ENCODE peak calls at places on chromosomes 7 and 10, in eight cellular contexts. J is OCI-LY7; U is right lobe of liver; A is adipocyte; Y is upper lobe of right lung; V is adrenal gland; X is Panc1; R is CD4-positive, alpha-beta memory T cell. T is an unnamed sample.

GRCh38 chr10:43121444-43121843 is 16.8 kb upstream of the CSGALNACT2 start:
- DNase-seq in X (no peak), A (peak; percentile 29), J (no peak), U (no peak), R (no peak), V (no peak), Y (peak; percentile 67), T (peak; percentile 76)

GRCh38 chr7:1961776-1962276 is 270.9 kb downstream of the MAD1L1 start:
- DNase-seq in X (no peak), V (no peak), A (peak; percentile 60), Y (no peak), R (peak; percentile 82), U (no peak), J (no peak), T (no peak)

GRCh38 chr7:29146082-29146706 is at the start of gene CPVL:
- DNase-seq in V (peak; percentile 71), U (peak; percentile 63), J (no peak), X (no peak), Y (peak; percentile 81), A (no peak), R (no peak), T (peak; percentile 85)

GRCh38 chr10:121324678-121325213 is 273.5 kb downstream of the FGFR2 start:
- DNase-seq in U (no peak), V (no peak), X (no peak), Y (no peak), R (no peak), J (no peak), A (no peak), T (peak; percentile 41)

GRCh38 chr10:85333594-85333993 is 1005.2 kb downstream of the CCSER2 start:
- DNase-seq in V (no peak), Y (no peak), A (no peak), X (no peak), R (no peak), J (no peak), U (no peak), T (no peak)

GRCh38 chr7:90625562-90625961 is 29.4 kb downstream of the CDK14 start:
- DNase-seq in J (no peak), X (no peak), Y (no peak), U (no peak), V (peak; percentile 24), R (no peak), A (peak; percentile 77), T (no peak)

GRCh38 chr7:51123322-51124021 is 193.1 kb downstream of the COBL start:
- DNase-seq in X (peak; percentile 95), V (peak; percentile 78), J (no peak), U (peak; percentile 55), R (peak; percentile 56), Y (no peak), A (peak; percentile 87), T (no peak)

GRCh38 chr7:30816291-30817059 is 45.3 kb downstream of the MINDY4 start:
- DNase-seq in Y (no peak), X (no peak), J (no peak), U (no peak), A (no peak), R (no peak), V (no peak), T (no peak)

GRCh38 chr10:133438711-133439273 is 14.4 kb upstream of the SPRN start:
- DNase-seq in U (no peak), Y (no peak), R (no peak), J (peak; percentile 54), X (peak; percentile 30), A (peak; percentile 37), V (no peak), T (no peak)

GRCh38 chr7:116984917-116985316 is 31.6 kb downstream of the ST7 start:
- DNase-seq in Y (no peak), V (no peak), J (peak; percentile 40), R (no peak), U (no peak), X (no peak), A (peak; percentile 77), T (no peak)

GRCh38 chr10:12526311-12526710 is 177.0 kb downstream of the CAMK1D start:
- DNase-seq in U (no peak), Y (no peak), V (no peak), A (no peak), X (no peak), J (no peak), R (no peak), T (no peak)

GRCh38 chr7:17968791-17969715 is 28.8 kb upstream of the SNX13 start:
- DNase-seq in A (peak; percentile 39), X (no peak), R (no peak), J (no peak), U (no peak), Y (no peak), V (no peak), T (no peak)

GRCh38 chr7:32218741-32219283 is 148.6 kb upstream of the PDE1C start:
- DNase-seq in X (no peak), A (no peak), J (no peak), Y (no peak), U (no peak), R (no peak), V (no peak), T (no peak)

GRCh38 chr10:96579133-96579532 is 7.7 kb downstream of the TM9SF3 start:
- DNase-seq in A (no peak), Y (no peak), J (no peak), R (no peak), X (no peak), U (no peak), V (no peak), T (no peak)

GRCh38 chr10:71971769-71972555 is 7.8 kb downstream of the CHST3 start:
- DNase-seq in V (no peak), Y (no peak), R (no peak), X (no peak), J (no peak), U (no peak), A (no peak), T (no peak)

GRCh38 chr7:81150951-81151361 is 232.1 kb upstream of the SEMA3C start:
- DNase-seq in V (no peak), R (no peak), Y (no peak), A (peak; percentile 20), J (no peak), U (no peak), X (no peak), T (no peak)

GRCh38 chr10:102812213-102812876 is 24.9 kb downstream of the CYP17A1 start:
- DNase-seq in Y (no peak), A (no peak), J (peak; percentile 75), R (no peak), V (no peak), U (no peak), X (no peak), T (no peak)

GRCh38 chr7:152336754-152337368 is 98.9 kb downstream of the KMT2C start:
- DNase-seq in X (peak; percentile 47), A (peak; percentile 55), R (peak; percentile 38), J (peak; percentile 70), V (peak; percentile 29), Y (no peak), U (no peak), T (no peak)

GRCh38 chr7:503575-504111 is 16.0 kb downstream of the PDGFA start:
- DNase-seq in R (no peak), U (peak; percentile 91), J (no peak), X (no peak), A (no peak), V (no peak), Y (peak; percentile 93), T (peak; percentile 90)

GRCh38 chr10:78772986-78773530 is 295.7 kb upstream of the ZMIZ1 start:
- DNase-seq in Y (peak; percentile 36), V (no peak), R (no peak), A (no peak), U (no peak), X (no peak), J (no peak), T (no peak)

DNA sequence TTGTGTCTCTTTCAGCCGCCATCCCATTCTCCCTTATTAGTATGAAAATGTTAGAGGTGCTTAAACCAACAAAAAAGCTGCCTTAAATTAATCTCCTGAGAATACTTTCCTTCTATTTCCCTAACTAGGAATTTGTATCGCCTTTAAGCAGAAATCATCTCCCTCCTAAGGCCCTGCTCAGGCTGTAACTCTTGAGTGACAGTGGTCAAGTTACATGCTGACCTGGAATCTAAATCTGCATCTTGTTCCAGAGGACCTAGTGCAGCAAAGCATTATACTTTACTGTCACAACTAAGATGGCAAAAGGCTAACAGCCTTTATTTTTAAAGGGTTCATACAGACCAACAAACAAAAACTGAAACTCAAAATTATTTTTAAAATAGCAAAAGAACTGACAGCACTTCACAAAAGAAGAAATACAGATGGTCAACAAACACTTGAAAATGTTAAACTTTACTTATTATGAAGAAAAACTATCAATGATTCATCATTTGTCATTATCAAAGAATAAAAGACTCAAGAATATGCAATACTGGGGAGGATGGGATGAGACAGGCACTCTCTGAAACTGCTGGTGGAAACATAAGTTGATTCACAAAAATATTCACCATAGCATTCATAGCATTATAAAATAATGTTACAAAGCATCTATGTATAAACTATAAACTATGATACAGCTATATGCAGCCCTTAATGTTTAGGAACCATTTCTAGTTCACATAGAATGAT is 11.0 kb downstream of the CYREN start:
- DNase-seq in V (no peak), U (no peak), R (no peak), X (no peak), A (peak; percentile 11), J (no peak), Y (no peak), T (no peak)
- H3K4me3 ChIP-seq in V (no peak overlapping the region), U (no peak overlapping the region), R (no peak overlapping the region), X (no peak overlapping the region), A (peak overlapping the region; percentile 37), J (no peak overlapping the region), Y (no peak overlapping the region), T (no peak overlapping the region)

DNA sequence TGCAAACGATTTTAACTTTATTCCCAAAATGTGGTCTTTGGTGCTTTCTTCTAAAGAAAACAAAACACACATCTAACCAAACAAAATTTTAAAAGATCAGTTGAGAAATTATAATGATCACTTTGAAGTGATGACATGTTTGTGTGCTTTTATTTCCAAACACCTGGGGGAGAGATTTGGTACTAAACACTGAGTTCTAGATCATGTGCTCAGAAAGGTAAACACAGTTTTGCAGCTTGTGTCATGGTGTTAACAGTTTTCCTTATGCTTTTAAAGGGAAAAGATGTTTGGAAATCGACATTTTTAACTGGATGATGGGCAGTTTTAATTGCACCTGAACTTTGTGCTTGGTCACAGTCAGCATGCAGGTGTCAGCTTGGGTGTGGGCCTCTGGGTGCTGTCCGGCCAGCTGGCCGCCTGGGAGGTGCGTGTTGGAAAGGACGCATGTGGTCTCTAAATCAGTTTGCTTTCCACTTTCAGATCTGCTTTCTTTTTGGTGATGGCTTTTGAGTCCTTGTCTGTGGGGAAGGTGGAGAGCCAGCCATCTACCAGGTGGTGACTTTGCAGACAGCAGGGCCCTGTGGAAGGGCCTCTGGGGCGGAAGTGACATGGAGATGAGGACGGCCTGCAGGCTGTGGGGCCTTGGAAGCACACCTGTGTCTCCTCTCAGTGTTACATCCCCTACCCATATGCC is 59.2 kb downstream of the WDR37 start:
- DNase-seq in X (no peak), J (peak; percentile 35), U (no peak), R (no peak), Y (no peak), V (no peak), A (no peak), T (peak; percentile 40)
- H3K4me3 ChIP-seq in X (no peak overlapping the region), J (no peak overlapping the region), U (no peak overlapping the region), R (no peak overlapping the region), Y (no peak overlapping the region), V (no peak overlapping the region), A (no peak overlapping the region), T (no peak overlapping the region)

GRCh38 chr7:78118470-78118869 is 319.9 kb downstream of the PHTF2 start:
- DNase-seq in J (no peak), V (no peak), R (no peak), X (no peak), A (no peak), U (no peak), Y (no peak), T (no peak)
- H3K4me3 ChIP-seq in J (no peak overlapping the region), V (no peak overlapping the region), R (no peak overlapping the region), X (no peak overlapping the region), A (no peak overlapping the region), U (no peak overlapping the region), Y (no peak overlapping the region), T (no peak overlapping the region)

GRCh38 chr10:99779335-99779734 is 3.1 kb upstream of the ABCC2 start:
- DNase-seq in U (no peak), Y (no peak), A (peak; percentile 43), R (no peak), V (no peak), X (peak; percentile 75), J (peak; percentile 83), T (no peak)
- H3K4me3 ChIP-seq in U (no peak overlapping the region), Y (no peak overlapping the region), A (peak overlapping the region; percentile 70), R (no peak overlapping the region), V (no peak overlapping the region), X (peak overlapping the region; percentile 16), J (peak overlapping the region; percentile 12), T (no peak overlapping the region)

T was measured in left lung.